ENCODE peak calls at places on chromosomes 4 and X, in five cellular contexts. M, N, J, K and U are unnamed samples.

GRCh38 chrX:142076633-142077032 is 128.5 kb downstream of the MAGEC2 start:
- DNase-seq in K (no peak), N (no peak), M (no peak), J (no peak), U (no peak)

GRCh38 chr4:102342404-102343074 is 2.7 kb downstream of the SLC39A8 start:
- DNase-seq in K (no peak), M (no peak), J (no peak), N (no peak), U (no peak)

GRCh38 chr4:14679906-14680305 is 322.4 kb upstream of the CPEB2 start:
- DNase-seq in N (no peak), K (no peak), J (no peak), M (no peak), U (no peak)

GRCh38 chr4:82599336-82599735 is 37.5 kb upstream of the TMEM150C start:
- DNase-seq in K (peak), M (no peak), J (no peak), N (peak), U (peak)

GRCh38 chr4:6239486-6239885 is 30.2 kb upstream of the WFS1 start:
- DNase-seq in N (no peak), K (no peak), J (no peak), M (no peak), U (no peak)

GRCh38 chr4:966266-967112 is 6.9 kb downstream of the DGKQ start:
- DNase-seq in J (no peak), N (no peak), K (no peak), M (no peak), U (no peak)

GRCh38 chr4:164221631-164222030 is 532.3 kb upstream of the SMIM31 start:
- DNase-seq in N (no peak), M (peak), K (no peak), J (no peak), U (no peak)

GRCh38 chr4:23297327-23297726 is 592.5 kb downstream of the PPARGC1A start:
- DNase-seq in J (no peak), M (no peak), K (no peak), N (peak), U (no peak)

GRCh38 chr4:32396504-32396903 is 1676.3 kb downstream of the PCDH7 start:
- DNase-seq in J (no peak), M (no peak), K (peak), N (peak), U (no peak)

GRCh38 chrX:21932277-21932996 is 8.1 kb upstream of the SMS start:
- DNase-seq in J (no peak), M (peak), N (no peak), K (no peak), U (peak)

GRCh38 chr4:77493120-77493767 is 112.4 kb upstream of the CXCL13 start:
- DNase-seq in M (no peak), N (no peak), K (no peak), J (peak), U (no peak)

GRCh38 chrX:47814853-47815252 is 21.8 kb upstream of the ZNF81 start:
- DNase-seq in N (no peak), K (peak), M (no peak), J (no peak), U (no peak)

GRCh38 chrX:97074400-97074799 is 190.7 kb downstream of the RPA4 start:
- DNase-seq in N (no peak), K (no peak), J (no peak), M (peak), U (no peak)

GRCh38 chr4:77220841-77221613 is 64.0 kb downstream of the CCNG2 start:
- DNase-seq in J (no peak), K (no peak), N (no peak), M (no peak), U (no peak)

GRCh38 chrX:73913580-73913979 is 350.6 kb downstream of the CHIC1 start:
- DNase-seq in J (no peak), K (no peak), N (no peak), M (peak), U (no peak)

GRCh38 chr4:41106081-41106480 is 108.3 kb downstream of the APBB2 start:
- DNase-seq in N (no peak), J (no peak), K (no peak), M (no peak), U (no peak)

GRCh38 chrX:1535241-1536041 is 1.5 kb downstream of the P2RY8 start:
- DNase-seq in N (no peak), J (no peak), M (no peak), K (no peak), U (peak)

GRCh38 chr4:18566970-18567799 is 545.6 kb upstream of the LCORL start:
- DNase-seq in N (no peak), J (no peak), M (no peak), K (no peak), U (no peak)

GRCh38 chr4:62328526-62328925 is 1128.4 kb downstream of the ADGRL3 start:
- DNase-seq in N (no peak), M (no peak), K (no peak), J (no peak), U (no peak)

GRCh38 chr4:121736735-121737351 is 28.1 kb downstream of the SMIM43 start:
- DNase-seq in M (peak), J (peak), N (no peak), K (no peak), U (peak)

GRCh38 chr4:184347251-184348239 is 126.8 kb downstream of the IRF2 start:
- DNase-seq in K (peak), J (peak), N (peak), M (peak), U (no peak)

DNA sequence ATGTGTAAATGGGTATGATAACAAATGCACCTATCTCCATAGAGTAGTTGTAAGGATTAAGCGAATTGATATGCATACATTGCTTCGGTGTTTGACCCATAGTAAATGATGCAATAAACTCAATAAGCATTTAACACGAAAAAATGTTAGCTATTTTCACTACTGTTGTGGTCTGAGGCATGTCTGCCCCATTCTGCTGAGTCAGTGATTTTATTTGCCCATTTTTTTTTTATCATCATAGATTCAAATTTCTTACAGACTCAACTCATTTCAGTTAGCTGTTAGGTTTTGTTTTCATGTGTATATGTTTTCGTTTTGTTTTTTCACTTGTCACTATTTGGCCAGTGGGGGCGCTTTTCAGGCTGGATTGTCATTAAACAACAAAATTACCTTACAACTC is 27.8 kb upstream of the ARHGEF9 start:
- DNase-seq in K (no peak), J (no peak), M (no peak), N (no peak), U (no peak)
- TF ChIP-seq CTCF in K (peak), J (no peak), M (no peak), N (no peak), U (no peak)

DNA sequence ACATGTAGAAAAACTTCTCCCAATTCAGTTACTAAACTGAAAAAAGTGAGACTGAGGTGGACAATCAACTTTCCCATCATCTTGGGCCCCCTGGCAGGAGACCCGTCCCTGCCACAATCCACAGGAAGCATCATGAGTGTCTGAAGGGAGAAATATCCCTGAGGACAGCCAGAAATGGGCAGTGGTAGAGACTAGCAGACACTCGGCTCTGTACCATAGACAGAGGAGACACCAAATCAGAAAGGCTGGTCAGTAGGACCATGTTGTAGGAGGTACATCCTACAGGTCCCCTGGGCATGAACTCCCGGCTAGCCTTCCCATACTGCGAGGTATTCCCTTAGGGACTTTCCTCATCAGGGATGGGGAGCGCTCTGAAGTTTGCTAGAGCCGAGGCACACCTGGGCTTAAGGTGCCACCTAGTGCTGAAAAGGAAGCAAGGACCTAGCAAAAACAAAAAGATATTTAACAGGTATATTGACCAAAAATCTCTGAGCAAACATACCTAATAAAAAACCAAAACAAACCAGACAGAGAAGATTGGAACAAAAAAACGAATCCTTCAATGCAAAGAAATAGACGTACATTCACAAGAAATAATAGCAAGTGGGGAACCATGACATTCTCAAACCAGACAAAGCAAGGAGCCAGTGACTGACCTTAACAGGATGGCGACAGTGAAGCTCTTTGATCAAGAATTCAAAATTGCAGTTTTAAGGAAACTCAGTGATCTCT is 55.6 kb downstream of the HAUS3 start:
- DNase-seq in N (peak), K (peak), M (peak), J (no peak), U (no peak)
- TF ChIP-seq CTCF in N (peak), K (peak), M (peak), J (peak), U (no peak)

DNA sequence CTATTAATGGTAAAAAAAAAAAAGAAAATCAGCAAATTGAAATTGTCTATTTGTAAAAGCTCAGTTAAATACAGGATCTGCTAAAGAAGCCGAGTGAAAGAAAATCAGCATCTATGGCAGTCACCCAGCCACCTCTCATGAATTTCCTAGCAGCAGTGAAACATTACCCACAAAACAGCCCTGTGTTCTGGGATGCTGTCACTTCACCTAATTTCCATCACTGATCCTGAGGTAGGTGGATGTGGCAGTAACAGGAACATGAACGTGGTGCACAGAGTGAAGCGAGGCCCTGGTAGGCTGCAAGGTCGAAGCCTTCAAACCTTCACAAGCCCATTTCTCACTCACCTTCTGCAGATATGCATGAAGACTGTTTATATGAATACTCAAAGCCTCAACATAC is 65.2 kb downstream of the RXFP1 start:
- DNase-seq in M (no peak), J (no peak), N (no peak), K (no peak), U (no peak)
- TF ChIP-seq CTCF in M (no peak), J (no peak), N (no peak), K (no peak), U (no peak)

DNA sequence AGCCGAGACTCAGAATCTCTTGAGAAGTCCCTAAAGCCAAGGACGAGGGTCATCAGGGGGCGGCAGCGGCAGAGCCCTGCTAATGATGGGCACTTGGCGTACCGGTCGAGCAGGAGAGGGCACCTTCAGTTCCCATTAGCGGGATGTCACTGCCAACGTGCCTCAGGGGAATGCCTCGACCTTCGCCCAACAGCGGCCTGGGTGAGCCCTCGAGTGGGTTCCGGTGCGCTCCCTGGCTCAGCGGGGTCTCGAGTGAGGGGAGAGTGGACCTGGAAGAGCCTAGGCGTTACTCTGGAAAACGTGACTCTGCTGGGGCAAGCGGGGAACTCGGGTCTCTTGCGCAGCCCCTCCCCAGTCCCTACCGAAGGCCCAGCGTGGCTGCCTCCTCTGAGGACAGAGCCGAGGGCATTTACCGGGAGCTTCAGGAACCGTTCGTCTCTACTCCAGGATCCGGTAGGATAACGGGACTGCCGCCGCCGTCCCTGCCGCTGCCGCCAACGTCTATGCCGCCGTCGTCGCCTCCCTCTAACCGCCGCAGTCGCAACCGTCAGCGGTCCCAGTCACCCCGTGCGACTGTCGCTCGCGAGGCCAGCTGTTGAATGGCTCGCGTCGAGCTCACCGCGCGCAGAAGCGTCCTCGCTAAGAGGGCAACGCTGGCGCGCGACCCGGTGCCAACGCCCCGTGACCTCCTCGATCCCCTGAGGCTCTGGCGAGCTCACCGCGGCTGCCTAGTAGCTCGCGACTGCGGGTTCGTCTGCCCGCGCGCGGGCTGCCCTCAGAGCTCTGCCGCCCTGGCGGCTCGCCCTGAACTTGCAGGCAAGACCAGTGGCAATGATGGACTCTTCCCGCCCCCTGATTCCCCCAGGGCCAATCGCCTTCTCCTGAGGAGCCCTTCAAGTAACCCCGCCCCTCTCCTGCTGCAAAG is 37.1 kb downstream of the PGRMC1 start:
- DNase-seq in M (peak), K (peak), J (no peak), N (peak), U (peak)
- TF ChIP-seq CTCF in M (peak), K (no peak), J (peak), N (no peak), U (no peak)

GRCh38 chr4:115234405-115235093 is 121.1 kb upstream of the NDST4 start:
- DNase-seq in J (peak), N (no peak), M (peak), K (peak), U (peak)
- TF ChIP-seq CTCF in J (peak), N (no peak), M (peak), K (peak), U (no peak)

DNA sequence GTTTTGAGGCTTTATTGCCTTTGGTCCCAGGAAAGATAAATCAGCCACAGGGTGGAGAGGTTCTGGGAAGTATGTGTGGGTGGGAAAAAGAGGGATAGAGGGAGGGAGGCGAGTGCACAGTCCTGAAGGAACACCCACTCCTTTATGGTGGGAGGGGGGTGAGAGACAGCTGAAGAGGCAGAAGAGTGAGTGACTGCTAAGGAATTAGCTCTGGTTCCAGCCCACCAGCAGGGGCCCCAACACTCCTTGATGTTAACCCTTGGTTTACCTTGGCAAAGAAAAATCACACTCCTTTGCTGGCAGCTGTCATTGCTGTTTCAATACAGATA is 82.0 kb downstream of the HS6ST2 start:
- DNase-seq in M (no peak), K (peak), N (peak), J (no peak), U (no peak)
- TF ChIP-seq CTCF in M (no peak), K (peak), N (no peak), J (no peak), U (no peak)

GRCh38 chrX:103503163-103503852 is 16.0 kb downstream of the RAB40A start:
- DNase-seq in M (peak), N (no peak), J (no peak), K (no peak), U (no peak)
- TF ChIP-seq CTCF in M (no peak), N (no peak), J (no peak), K (no peak), U (no peak)

GRCh38 chrX:111352424-111352823 is 59.6 kb downstream of the DCX start:
- DNase-seq in N (no peak), M (peak), K (no peak), J (no peak), U (no peak)
- TF ChIP-seq CTCF in N (no peak), M (no peak), K (no peak), J (no peak), U (no peak)

DNA sequence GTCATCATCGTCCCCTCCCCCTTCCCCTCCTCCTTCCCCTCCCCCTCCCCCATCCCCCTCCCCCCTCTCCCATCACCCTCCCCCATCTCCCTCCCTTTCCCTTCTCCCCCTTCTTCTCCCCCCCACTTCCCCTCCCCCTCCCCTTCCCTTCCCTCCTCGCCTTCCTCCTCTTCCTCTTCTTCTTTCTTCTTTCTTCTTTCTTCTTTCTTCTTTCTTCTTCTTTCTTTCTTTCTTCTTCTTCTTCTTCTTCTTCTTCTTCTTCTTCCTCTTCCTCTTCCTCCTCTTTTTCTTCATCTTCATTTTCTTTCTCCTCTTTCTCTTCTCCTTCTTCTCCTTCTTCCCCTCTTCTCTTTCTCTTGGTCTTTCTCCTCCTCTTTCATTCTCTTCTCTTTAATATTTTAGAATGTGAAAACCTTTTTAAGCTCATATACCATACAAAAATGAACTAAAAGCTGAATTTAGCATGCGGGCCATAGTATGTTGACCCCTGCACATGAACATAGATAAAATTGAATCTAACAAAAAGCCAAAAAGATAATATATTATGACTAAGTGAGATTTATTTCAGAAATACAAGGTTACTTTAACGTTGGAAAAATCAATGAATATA is 20.5 kb upstream of the AFM start:
- DNase-seq in K (no peak), M (no peak), J (no peak), N (no peak), U (no peak)
- TF ChIP-seq CTCF in K (no peak), M (no peak), J (no peak), N (no peak), U (no peak)